ENCODE peak calls at places on chromosomes 7 and 10, in nine cellular contexts. Q is G401; V is heart right ventricle; T is NCI-H2029; K is pancreas; W is activated CD8-positive, alpha-beta memory T cell treated with anti-CD3 and anti-CD28 coated beads, Interleukin-2, amount 10 ng/mL, durations not matched to agents 7 days and 5 days; A is renal cortical epithelial cell; C is psoas muscle; U is activated effector memory CD4-positive, alpha-beta T cell treated with anti-CD3 and anti-CD28 coated beads, Interleukin-2, amount 50 U/mL, for 16 hours. X is an unnamed sample.

GRCh38 chr7:27196287-27196739 is 3.6 kb downstream of the HOXA13 start:
- DNase-seq in Q (peak; percentile 62), C (peak; percentile 81), V (peak; percentile 82), A (peak; percentile 69), K (peak; percentile 77), W (peak; percentile 88), T (peak; percentile 53), U (peak; percentile 93), X (peak; percentile 81)

GRCh38 chr10:109374215-109374614 is 549.1 kb downstream of the XPNPEP1 start:
- DNase-seq in K (no peak), W (no peak), V (no peak), C (no peak), Q (no peak), A (peak; percentile 43), U (no peak), T (no peak), X (no peak)

GRCh38 chr10:78215645-78216044 is 182.0 kb downstream of the RPS24 start:
- DNase-seq in W (no peak), U (no peak), K (no peak), Q (peak; percentile 16), A (no peak), V (peak; percentile 88), C (peak; percentile 66), T (no peak), X (no peak)

GRCh38 chr7:98470131-98470985 is 69.5 kb upstream of the BAIAP2L1 start:
- DNase-seq in K (peak; percentile 85), C (peak; percentile 18), T (peak; percentile 80), Q (no peak), V (no peak), W (no peak), U (peak; percentile 70), A (no peak), X (no peak)

GRCh38 chr10:81874878-81875679 is at the start of gene NRG3:
- DNase-seq in C (no peak), V (no peak), K (no peak), Q (no peak), W (no peak), T (no peak), A (no peak), U (no peak), X (no peak)

GRCh38 chr10:62399211-62399610 is 25.0 kb downstream of the ZNF365 start:
- DNase-seq in K (no peak), W (no peak), Q (no peak), C (no peak), V (no peak), A (no peak), U (no peak), T (no peak), X (no peak)

GRCh38 chr7:2721842-2722241 is 33.8 kb downstream of the AMZ1 start:
- DNase-seq in A (no peak), W (no peak), Q (no peak), C (no peak), U (no peak), T (no peak), K (no peak), V (no peak), X (no peak)

GRCh38 chr7:158241919-158242318 is 345.7 kb downstream of the PTPRN2 start:
- DNase-seq in Q (no peak), V (no peak), U (peak; percentile 10), C (no peak), K (no peak), T (no peak), A (no peak), W (no peak), X (no peak)

GRCh38 chr10:100022403-100022802 is 12.7 kb upstream of the DNMBP start:
- DNase-seq in Q (no peak), C (no peak), T (peak; percentile 21), K (no peak), A (no peak), U (no peak), V (no peak), W (no peak), X (no peak)

GRCh38 chr7:27961255-27961654 is 219.3 kb downstream of the JAZF1 start:
- DNase-seq in W (no peak), T (no peak), A (peak; percentile 80), K (no peak), Q (no peak), V (no peak), C (no peak), U (no peak), X (no peak)

GRCh38 chr10:101828734-101829551 is 10.7 kb upstream of the OGA start:
- DNase-seq in A (no peak), W (no peak), U (peak; percentile 63), C (peak; percentile 38), T (no peak), Q (no peak), K (no peak), V (no peak), X (no peak)

GRCh38 chr10:121043124-121043849 is 192.1 kb downstream of the WDR11 start:
- DNase-seq in A (no peak), K (no peak), W (no peak), T (no peak), V (no peak), U (no peak), C (no peak), Q (no peak), X (no peak)

GRCh38 chr10:130021373-130021950 is 57.4 kb upstream of the EBF3 start:
- DNase-seq in U (no peak), T (no peak), V (peak; percentile 13), K (no peak), Q (no peak), C (peak; percentile 50), W (peak; percentile 38), A (no peak), X (peak; percentile 16)